ENCODE peak calls at places on chromosomes 11 and 22, in nine cellular contexts. U is HFFc6, S is fibroblast of pulmonary artery, H is AG04450, D is NCI-H1436 treated with DMSO at 0.1 percent for 48 hours, K is HuH-7, V is kidney glomerular epithelial cell, Q is SW 1271, P is ACHN. L is an unnamed sample.

GRCh38 chr11:44977493-44977984 is 26.9 kb upstream of the TP53I11 start:
- DNase-seq in P (no peak), U (peak), Q (no peak), D (no peak), S (peak), V (no peak), K (peak), H (no peak), L (no peak)

GRCh38 chr11:104028476-104028875 is 8.0 kb upstream of the DDI1 start:
- DNase-seq in P (no peak), U (no peak), S (peak), K (no peak), D (no peak), V (no peak), H (no peak), Q (no peak), L (no peak)

GRCh38 chr11:104090767-104091166 is 54.3 kb downstream of the DDI1 start:
- DNase-seq in U (no peak), H (no peak), K (no peak), S (no peak), P (no peak), Q (no peak), D (no peak), V (no peak), L (no peak)

GRCh38 chr11:13826505-13827278 is 135.8 kb upstream of the SPON1 start:
- DNase-seq in V (no peak), D (no peak), H (no peak), Q (peak), P (no peak), S (no peak), U (peak), K (no peak), L (peak)

GRCh38 chr11:85913486-85913885 is 58.3 kb downstream of the CCDC83 start:
- DNase-seq in P (no peak), Q (no peak), U (no peak), V (no peak), K (no peak), S (no peak), D (no peak), H (no peak), L (no peak)

GRCh38 chr11:4181780-4182721 is 87.5 kb downstream of the RRM1 start:
- DNase-seq in V (no peak), H (peak), K (peak), D (no peak), P (peak), Q (peak), U (peak), S (peak), L (peak)

GRCh38 chr22:24521791-24522245 is 26.7 kb downstream of the UPB1 start:
- DNase-seq in K (peak), P (peak), D (peak), U (peak), V (peak), S (peak), Q (peak), H (no peak), L (peak)

GRCh38 chr11:73274722-73275380 is 2.7 kb downstream of the P2RY6 start:
- DNase-seq in S (no peak), Q (no peak), H (no peak), K (no peak), V (no peak), U (no peak), D (no peak), P (no peak), L (no peak)

GRCh38 chr11:85787809-85788805 is 22.8 kb downstream of the SYTL2 start:
- DNase-seq in D (no peak), P (peak), Q (no peak), V (peak), H (no peak), U (no peak), S (no peak), K (no peak), L (no peak)

GRCh38 chr11:33860926-33861325 is 30.9 kb downstream of the LMO2 start:
- DNase-seq in K (no peak), D (no peak), V (no peak), P (peak), H (no peak), U (no peak), S (no peak), Q (no peak), L (no peak)

GRCh38 chr11:86202013-86202336 is 42.6 kb upstream of the EED start:
- DNase-seq in U (no peak), D (no peak), V (no peak), P (no peak), S (no peak), H (no peak), K (no peak), Q (no peak), L (no peak)

GRCh38 chr11:17389205-17389956 is 922 bp upstream of the KCNJ11 start:
- DNase-seq in S (peak), H (no peak), U (no peak), D (peak), V (peak), K (peak), P (peak), Q (peak), L (peak)

GRCh38 chr11:70230840-70231710 is 28.0 kb downstream of the FADD start:
- DNase-seq in U (no peak), H (no peak), V (no peak), Q (no peak), D (no peak), P (no peak), K (no peak), S (no peak), L (no peak)

GRCh38 chr11:69123593-69124545 is 31.9 kb upstream of the SMIM38 start:
- DNase-seq in V (no peak), K (no peak), Q (no peak), U (no peak), H (no peak), D (no peak), P (no peak), S (no peak), L (no peak)

GRCh38 chr11:72140661-72141060 is 5.1 kb downstream of the FOLR3 start:
- DNase-seq in V (no peak), D (no peak), Q (no peak), H (no peak), S (no peak), U (no peak), P (peak), K (no peak), L (no peak)

GRCh38 chr22:22422629-22423112 is 85.9 kb downstream of the ZNF280B start:
- DNase-seq in U (peak), S (peak), K (peak), D (no peak), Q (peak), V (peak), P (peak), H (peak), L (peak)

GRCh38 chr22:42353883-42354727 is 78.1 kb downstream of the NFAM1 start:
- DNase-seq in V (no peak), D (no peak), P (no peak), U (peak), H (no peak), K (no peak), S (no peak), Q (no peak), L (no peak)

GRCh38 chr11:74950374-74950969 is 1.4 kb downstream of the SPCS2 start:
- DNase-seq in D (no peak), H (no peak), V (no peak), Q (no peak), U (no peak), S (no peak), K (no peak), P (peak), L (no peak)

GRCh38 chr22:35705141-35705540 is 12.5 kb upstream of the APOL5 start:
- DNase-seq in D (no peak), K (no peak), Q (no peak), V (peak), P (no peak), H (peak), U (peak), S (peak), L (no peak)

GRCh38 chr11:22347857-22348496 is 9.8 kb downstream of the SLC17A6 start:
- DNase-seq in U (no peak), H (no peak), D (no peak), V (no peak), Q (no peak), P (no peak), S (no peak), K (no peak), L (no peak)

GRCh38 chr11:33987975-33988580 is 63.5 kb upstream of the CAPRIN1 start:
- DNase-seq in S (peak), U (peak), H (peak), D (no peak), V (peak), K (peak), P (peak), Q (peak), L (peak)

GRCh38 chr11:57562596-57562995 is 4.9 kb downstream of the UBE2L6 start:
- DNase-seq in V (no peak), S (no peak), K (no peak), U (no peak), Q (no peak), P (no peak), D (no peak), H (no peak), L (peak)

GRCh38 chr11:131770801-131771200 is 400.4 kb downstream of the NTM start:
- DNase-seq in P (no peak), Q (no peak), H (no peak), V (no peak), U (no peak), K (no peak), S (peak), D (no peak), L (no peak)

GRCh38 chr11:128279861-128280260 is 307.5 kb downstream of the ETS1 start:
- DNase-seq in D (no peak), V (no peak), H (no peak), K (no peak), S (peak), P (no peak), U (peak), Q (no peak), L (no peak)

GRCh38 chr22:48650323-48651035 is 1177.2 kb downstream of the BRD1 start:
- DNase-seq in U (no peak), K (no peak), S (no peak), V (no peak), Q (no peak), H (no peak), D (no peak), P (no peak), L (no peak)

GRCh38 chr11:84289381-84289906 is 1003.3 kb upstream of the CCDC90B start:
- DNase-seq in P (peak), K (no peak), D (no peak), S (peak), Q (no peak), U (no peak), H (peak), V (peak), L (no peak)

GRCh38 chr11:20045098-20045688 is 115.1 kb downstream of the DBX1 start:
- DNase-seq in D (no peak), P (no peak), H (no peak), S (no peak), V (no peak), U (no peak), Q (no peak), K (no peak), L (no peak)

GRCh38 chr11:114201219-114201618 is 95.0 kb upstream of the NNMT start:
- DNase-seq in P (no peak), U (no peak), H (no peak), D (no peak), S (no peak), Q (no peak), K (no peak), V (no peak), L (no peak)

GRCh38 chr22:37431366-37431765 is 4.1 kb upstream of the ELFN2 start:
- DNase-seq in V (peak), K (no peak), D (no peak), H (no peak), Q (no peak), S (no peak), P (peak), U (no peak), L (no peak)

GRCh38 chr11:8671242-8671641 is 11.2 kb downstream of the TRIM66 start:
- DNase-seq in Q (peak), P (peak), K (no peak), U (peak), V (peak), S (peak), H (peak), D (no peak), L (no peak)

GRCh38 chr11:120893431-120894206 is 130.3 kb upstream of the TBCEL start:
- DNase-seq in K (no peak), H (no peak), P (no peak), D (no peak), Q (no peak), S (no peak), U (no peak), V (no peak), L (no peak)

GRCh38 chr11:124115782-124116616 is 749 bp downstream of the VWA5A start:
- DNase-seq in S (no peak), H (no peak), P (no peak), U (no peak), Q (no peak), K (no peak), V (no peak), D (no peak), L (peak)

GRCh38 chr22:48235744-48236143 is 1473.3 kb downstream of the TBC1D22A start:
- DNase-seq in U (no peak), P (no peak), V (no peak), H (no peak), K (no peak), D (no peak), Q (no peak), S (no peak), L (no peak)

GRCh38 chr11:28910926-28911325 is 802.7 kb downstream of the METTL15 start:
- DNase-seq in P (no peak), H (no peak), V (no peak), U (no peak), K (no peak), D (no peak), Q (no peak), S (peak), L (no peak)

GRCh38 chr22:41917906-41918791 is 3.3 kb upstream of the SHISA8 start:
- DNase-seq in P (peak), Q (peak), K (no peak), S (peak), U (no peak), H (no peak), D (no peak), V (no peak), L (peak)

GRCh38 chr11:46658259-46658658 is 40.9 kb downstream of the ATG13 start:
- DNase-seq in D (no peak), V (no peak), H (peak), K (no peak), P (no peak), U (peak), Q (no peak), S (peak), L (no peak)

GRCh38 chr11:6099577-6099976 is 7.9 kb upstream of the OR56B4 start:
- DNase-seq in Q (no peak), H (no peak), P (no peak), V (no peak), U (no peak), K (no peak), D (no peak), S (no peak), L (no peak)

GRCh38 chr11:19347911-19348310 is 107.2 kb upstream of the E2F8 start:
- DNase-seq in V (no peak), K (no peak), H (no peak), U (no peak), Q (no peak), P (no peak), D (no peak), S (peak), L (no peak)

L was measured in erythroblast.